ENCODE peak calls at places on chromosomes 7 and 10, in four cellular contexts. V is HFFc6, S is right atrium auricular region, Z is Calu3. M is an unnamed sample.
A peak's percentile ranks its signal among the peaks of the same experiment; 100 is the strongest.

GRCh38 chr10:113679463-113680171 is at the start of gene CASP7:
- DNase-seq in V (peak; percentile 70), S (peak; percentile 84), Z (peak; percentile 76), M (peak; percentile 70)

GRCh38 chr7:114086906-114087651 is 168.3 kb upstream of the PPP1R3A start:
- DNase-seq in V (no peak), S (no peak), Z (peak; percentile 3), M (peak; percentile 6)

GRCh38 chr7:157368955-157369354 is 32.2 kb downstream of the DNAJB6 start:
- DNase-seq in V (no peak), S (no peak), Z (no peak), M (no peak)

GRCh38 chr7:19408821-19409220 is 263.6 kb upstream of the FERD3L start:
- DNase-seq in V (no peak), S (no peak), Z (no peak), M (no peak)

GRCh38 chr10:100008708-100009282 is 952 bp downstream of the DNMBP start:
- DNase-seq in V (no peak), S (no peak), Z (no peak), M (no peak)

GRCh38 chr7:151188252-151188542 is 1.1 kb upstream of the ASB10 start:
- DNase-seq in V (no peak), S (no peak), Z (no peak), M (no peak)

GRCh38 chr10:17428616-17429097 is 25.7 kb downstream of the ST8SIA6 start:
- DNase-seq in V (no peak), S (no peak), Z (no peak), M (no peak)

GRCh38 chr10:6722616-6723004 is 142.5 kb upstream of the PRKCQ start:
- DNase-seq in V (peak; percentile 72), S (no peak), Z (peak; percentile 70), M (no peak)

GRCh38 chr10:68829952-68830351 is 2.6 kb downstream of the STOX1 start:
- DNase-seq in V (no peak), S (no peak), Z (no peak), M (no peak)

GRCh38 chr7:66731986-66732385 is 8.5 kb upstream of the RABGEF1 start:
- DNase-seq in V (no peak), S (no peak), Z (no peak), M (no peak)

GRCh38 chr10:80172896-80173295 is 32.4 kb downstream of the ANXA11 start:
- DNase-seq in V (no peak), S (no peak), Z (peak; percentile 51), M (no peak)

GRCh38 chr7:24119852-24120251 is 164.1 kb upstream of the NPY start:
- DNase-seq in V (no peak), S (no peak), Z (no peak), M (no peak)

GRCh38 chr10:60650272-60650800 is 127.9 kb upstream of the CDK1 start:
- DNase-seq in V (no peak), S (no peak), Z (no peak), M (no peak)

GRCh38 chr7:71504697-71505441 is 372.9 kb downstream of the GALNT17 start:
- DNase-seq in V (no peak), S (no peak), Z (no peak), M (no peak)

GRCh38 chr10:29735628-29736324 is 101.0 kb upstream of the SVIL start:
- DNase-seq in V (no peak), S (peak; percentile 89), Z (peak; percentile 97), M (peak; percentile 83)

GRCh38 chr10:122056431-122057094 is 67.6 kb downstream of the TACC2 start:
- DNase-seq in V (no peak), S (no peak), Z (no peak), M (no peak)

GRCh38 chr10:95469251-95469650 is 91.9 kb downstream of the SORBS1 start:
- DNase-seq in V (no peak), S (no peak), Z (no peak), M (no peak)

GRCh38 chr10:17386616-17387075 is 67.7 kb downstream of the ST8SIA6 start:
- DNase-seq in V (no peak), S (peak; percentile 59), Z (no peak), M (no peak)

GRCh38 chr7:2032876-2033407 is 199.8 kb downstream of the MAD1L1 start:
- DNase-seq in V (no peak), S (no peak), Z (no peak), M (no peak)

GRCh38 chr7:137508437-137509175 is 165.1 kb upstream of the PTN start:
- DNase-seq in V (peak; percentile 72), S (no peak), Z (no peak), M (no peak)

GRCh38 chr10:43958071-43958432 is 309.4 kb upstream of the ZNF32 start:
- DNase-seq in V (no peak), S (no peak), Z (no peak), M (no peak)

GRCh38 chr10:110919971-110920881 is 822 bp downstream of the SHOC2 start:
- DNase-seq in V (peak; percentile 23), S (peak; percentile 62), Z (peak; percentile 26), M (peak; percentile 33)

GRCh38 chr10:12945709-12946359 is 55.7 kb downstream of the CCDC3 start:
- DNase-seq in V (no peak), S (no peak), Z (no peak), M (no peak)

GRCh38 chr10:31928531-31929259 is at the start of gene ARHGAP12:
- DNase-seq in V (peak; percentile 72), S (peak; percentile 93), Z (peak; percentile 95), M (peak; percentile 92)

GRCh38 chr10:31929260-31929985 is 792 bp upstream of the ARHGAP12 start:
- DNase-seq in V (no peak), S (peak; percentile 85), Z (peak; percentile 44), M (no peak)

GRCh38 chr10:31926154-31926553 is 2.5 kb downstream of the ARHGAP12 start:
- DNase-seq in V (no peak), S (no peak), Z (no peak), M (no peak)

GRCh38 chr10:31926765-31927596 is 1.6 kb downstream of the ARHGAP12 start:
- DNase-seq in V (no peak), S (no peak), Z (no peak), M (no peak)

GRCh38 chr10:31927597-31928530 is 767 bp downstream of the ARHGAP12 start:
- DNase-seq in V (peak; percentile 43), S (peak; percentile 68), Z (peak; percentile 46), M (peak; percentile 33)
- TF ChIP-seq CTCF in V (peak; percentile 58), S (no peak), Z (peak; percentile 20), M (peak; percentile 47)

GRCh38 chr10:126597206-126597605 is 73.3 kb downstream of the C10orf90 start:
- DNase-seq in V (no peak), S (no peak), Z (no peak), M (no peak)

GRCh38 chr10:126596472-126597016 is 73.9 kb downstream of the C10orf90 start:
- DNase-seq in V (no peak), S (no peak), Z (no peak), M (no peak)

GRCh38 chr10:126595160-126595559 is 75.3 kb downstream of the C10orf90 start:
- DNase-seq in V (no peak), S (no peak), Z (no peak), M (no peak)

GRCh38 chr10:126599949-126600627 is 70.4 kb downstream of the C10orf90 start:
- DNase-seq in V (no peak), S (no peak), Z (no peak), M (no peak)

DNA sequence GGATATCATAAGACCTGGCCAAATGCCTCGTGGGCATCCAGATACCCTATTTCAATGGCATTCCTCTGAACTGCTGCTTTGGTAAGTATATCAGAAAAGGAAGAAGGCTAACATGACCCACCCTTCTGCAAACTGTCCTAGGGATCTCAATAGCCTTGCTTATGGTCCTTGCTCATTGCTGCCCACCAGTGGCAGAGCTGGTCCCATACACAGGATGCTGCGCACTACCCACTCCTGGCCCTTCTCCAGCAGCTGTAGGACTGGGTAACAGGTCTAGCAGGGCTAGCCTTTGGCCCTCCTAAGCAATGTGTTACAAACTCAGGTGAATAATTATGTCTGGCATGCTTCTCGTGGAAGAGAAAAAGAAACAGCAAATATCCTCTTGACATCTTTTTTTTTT is 72.5 kb downstream of the C10orf90 start:
- DNase-seq in V (peak; percentile 20), S (no peak), Z (peak; percentile 35), M (peak; percentile 25)
- TF ChIP-seq CTCF in V (peak; percentile 71), S (no peak), Z (no peak), M (peak; percentile 64)

DNA sequence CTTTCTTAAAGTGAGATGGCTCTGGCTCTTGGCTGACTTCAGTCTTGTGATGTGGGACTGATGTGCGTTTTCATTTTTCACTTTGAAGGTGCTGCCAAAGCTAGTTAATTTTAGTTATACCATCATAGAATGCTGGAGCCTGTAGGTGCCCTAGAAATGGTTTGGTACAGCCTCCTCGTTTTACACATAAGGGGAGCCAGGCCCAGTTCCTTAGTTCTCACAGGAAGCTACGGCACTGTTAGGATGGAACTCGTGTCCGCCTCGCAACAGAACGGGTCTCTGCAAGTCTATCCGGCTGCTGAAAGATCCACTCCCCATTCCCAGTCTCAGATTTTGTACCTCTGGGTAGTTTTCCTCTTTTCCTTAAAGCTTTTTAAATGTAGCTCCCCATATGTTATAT is 173.2 kb upstream of the PRPS1L1 start:
- DNase-seq in V (no peak), S (no peak), Z (no peak), M (no peak)
- TF ChIP-seq CTCF in V (no peak), S (no peak), Z (no peak), M (no peak)

GRCh38 chr7:154566877-154567276 is 436.0 kb downstream of the PAXIP1 start:
- DNase-seq in V (no peak), S (no peak), Z (no peak), M (no peak)
- TF ChIP-seq CTCF in V (no peak), S (no peak), Z (no peak), M (peak; percentile 62)

GRCh38 chr7:100366411-100367250 is 6.7 kb upstream of the PILRA start:
- DNase-seq in V (no peak), S (no peak), Z (no peak), M (no peak)
- TF ChIP-seq CTCF in V (no peak), S (no peak), Z (no peak), M (no peak)

GRCh38 chr7:123355576-123356195 is 155.9 kb upstream of the SLC13A1 start:
- DNase-seq in V (no peak), S (no peak), Z (no peak), M (peak; percentile 22)
- TF ChIP-seq CTCF in V (no peak), S (no peak), Z (no peak), M (peak; percentile 49)

DNA sequence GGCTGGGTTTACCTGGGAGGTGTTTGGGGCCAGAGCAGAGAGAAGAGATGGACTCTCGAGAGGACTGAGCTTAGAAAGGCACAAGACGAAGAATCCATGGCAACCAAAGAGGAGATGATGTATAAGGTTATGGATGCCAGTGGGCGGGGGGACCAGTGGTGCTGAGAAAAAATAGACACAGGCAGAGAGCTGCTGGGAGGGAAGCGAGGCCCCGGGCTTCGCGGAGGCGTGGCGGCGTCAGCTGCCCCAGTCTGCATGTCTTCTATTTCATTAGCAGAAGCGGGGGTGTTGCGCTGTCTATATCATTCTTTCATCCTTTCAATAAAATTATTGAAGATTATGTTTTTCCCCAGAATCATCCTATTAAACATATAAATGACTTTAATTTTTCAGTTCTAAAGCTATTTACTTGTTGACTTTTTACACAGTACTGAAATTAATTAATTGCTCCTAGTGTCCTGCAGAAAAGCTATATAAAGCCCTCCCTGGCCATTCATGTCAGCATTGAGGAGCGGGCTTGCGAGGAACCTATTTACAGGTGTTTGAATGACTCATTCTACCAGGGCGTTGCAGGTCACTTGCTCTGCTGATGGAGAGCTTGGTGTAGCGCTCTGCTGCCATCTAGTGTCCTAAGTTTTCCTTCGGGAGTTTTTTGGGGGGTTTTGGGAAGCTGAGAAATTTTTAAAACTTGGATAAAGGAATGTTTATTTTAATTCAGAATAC is 42.9 kb upstream of the BHLHA15 start:
- DNase-seq in V (peak; percentile 43), S (peak; percentile 68), Z (peak; percentile 66), M (peak; percentile 66)
- TF ChIP-seq CTCF in V (peak; percentile 94), S (peak; percentile 68), Z (peak; percentile 68), M (peak; percentile 97)

GRCh38 chr7:101857358-101857794 is 40.0 kb downstream of the CUX1 start:
- DNase-seq in V (no peak), S (no peak), Z (no peak), M (no peak)
- TF ChIP-seq CTCF in V (no peak), S (no peak), Z (no peak), M (no peak)

M was measured in neural crest cell.